ENCODE peak calls at places on chromosomes 13 and 19, in nine cellular contexts. C is HCT116, V is psoas muscle, J is heart right ventricle, K is upper lobe of right lung, D is ovary, T is adrenal gland, Y is left ventricle myocardium inferior, U is testis. S is an unnamed sample. For H3K4me1 and H3K9me3, the result is how much of the 10 kb centered on the place peaks cover.

GRCh38 chr19:49106648-49107135 is 7.5 kb upstream of the LIN7B start:
- DNase-seq in C (peak), V (peak), J (no peak), K (peak), D (peak), T (peak), Y (peak), U (peak), S (peak)

GRCh38 chr13:41809962-41810361 is 150.9 kb downstream of the VWA8 start:
- DNase-seq in C (no peak), V (no peak), J (no peak), K (no peak), D (no peak), T (no peak), Y (no peak), U (no peak), S (no peak)

GRCh38 chr13:100130092-100130491 is 41.2 kb downstream of the PCCA start:
- DNase-seq in C (no peak), V (no peak), J (peak), K (no peak), D (no peak), T (peak), Y (no peak), U (no peak), S (peak)

GRCh38 chr19:8306235-8307054 is 1.7 kb downstream of the CD320 start:
- DNase-seq in C (no peak), V (peak), J (peak), K (peak), D (peak), T (peak), Y (no peak), U (peak), S (no peak)

GRCh38 chr19:18204394-18205179 is 745 bp upstream of the RAB3A start:
- DNase-seq in C (no peak), V (peak), J (peak), K (no peak), D (peak), T (no peak), Y (no peak), U (no peak), S (no peak)

GRCh38 chr13:74131206-74131605 is 3.0 kb downstream of the KLF12 start:
- DNase-seq in C (no peak), V (no peak), J (peak), K (no peak), D (no peak), T (no peak), Y (no peak), U (peak), S (no peak)

GRCh38 chr19:55311397-55311796 is 13.7 kb downstream of the TMEM150B start:
- DNase-seq in C (no peak), V (no peak), J (no peak), K (no peak), D (no peak), T (no peak), Y (no peak), U (no peak), S (no peak)

GRCh38 chr13:109844396-109844795 is 58.0 kb upstream of the IRS2 start:
- DNase-seq in C (no peak), V (no peak), J (no peak), K (no peak), D (no peak), T (no peak), Y (no peak), U (peak), S (no peak)

GRCh38 chr19:34172661-34173144 is 399 bp downstream of the LSM14A start:
- DNase-seq in C (no peak), V (no peak), J (peak), K (no peak), D (no peak), T (peak), Y (peak), U (peak), S (no peak)

GRCh38 chr13:97892717-97893116 is 60.8 kb upstream of the IPO5 start:
- DNase-seq in C (no peak), V (no peak), J (no peak), K (no peak), D (no peak), T (no peak), Y (no peak), U (no peak), S (no peak)

GRCh38 chr13:45086484-45086883 is 33.8 kb upstream of the GTF2F2 start:
- DNase-seq in C (no peak), V (no peak), J (no peak), K (no peak), D (no peak), T (no peak), Y (no peak), U (no peak), S (no peak)

GRCh38 chr13:89375839-89376238 is 1704.7 kb downstream of the SLITRK5 start:
- DNase-seq in C (no peak), V (no peak), J (peak), K (no peak), D (no peak), T (no peak), Y (no peak), U (no peak), S (no peak)

GRCh38 chr19:1954547-1954946 is 13.6 kb downstream of the CSNK1G2 start:
- DNase-seq in C (no peak), V (no peak), J (no peak), K (no peak), D (no peak), T (no peak), Y (no peak), U (no peak), S (no peak)

GRCh38 chr13:34344761-34345600 is 527.0 kb downstream of the RFC3 start:
- DNase-seq in C (no peak), V (no peak), J (no peak), K (no peak), D (no peak), T (no peak), Y (no peak), U (no peak), S (no peak)

GRCh38 chr19:46186101-46186716 is 38.2 kb downstream of the IGFL2 start:
- DNase-seq in C (no peak), V (no peak), J (no peak), K (no peak), D (no peak), T (peak), Y (no peak), U (no peak), S (peak)

GRCh38 chr19:46955114-46955812 is 64.4 kb upstream of the NPAS1 start:
- DNase-seq in C (no peak), V (no peak), J (no peak), K (no peak), D (no peak), T (no peak), Y (no peak), U (peak), S (no peak)

GRCh38 chr13:47553329-47553977 is 447.6 kb downstream of the SUCLA2 start:
- DNase-seq in C (no peak), V (no peak), J (no peak), K (no peak), D (no peak), T (no peak), Y (no peak), U (no peak), S (no peak)

GRCh38 chr13:112153846-112154245 is 86.9 kb downstream of the SOX1 start:
- DNase-seq in C (no peak), V (no peak), J (no peak), K (peak), D (no peak), T (no peak), Y (no peak), U (no peak), S (no peak)

GRCh38 chr13:66634384-66634783 is 595.8 kb downstream of the PCDH9 start:
- DNase-seq in C (no peak), V (no peak), J (no peak), K (no peak), D (no peak), T (no peak), Y (no peak), U (no peak), S (no peak)

GRCh38 chr13:30870049-30870884 is 35.8 kb upstream of the MEDAG start:
- DNase-seq in C (peak), V (peak), J (peak), K (no peak), D (peak), T (peak), Y (peak), U (peak), S (peak)

GRCh38 chr19:13573268-13573667 is 67.0 kb upstream of the CACNA1A start:
- DNase-seq in C (no peak), V (no peak), J (no peak), K (no peak), D (no peak), T (no peak), Y (no peak), U (no peak), S (no peak)

GRCh38 chr19:34577531-34578101 is 96.1 kb downstream of the WTIP start:
- DNase-seq in C (no peak), V (no peak), J (no peak), K (no peak), D (no peak), T (no peak), Y (no peak), U (no peak), S (no peak)

GRCh38 chr19:38647966-38648788 is 728 bp downstream of the ACTN4 start:
- DNase-seq in C (no peak), V (no peak), J (no peak), K (no peak), D (no peak), T (no peak), Y (no peak), U (no peak), S (no peak)

GRCh38 chr13:110506859-110507566 is 54.5 kb downstream of the RAB20 start:
- DNase-seq in C (no peak), V (peak), J (peak), K (peak), D (peak), T (peak), Y (peak), U (peak), S (peak)

GRCh38 chr19:8158411-8159074 is 9.2 kb upstream of the FBN3 start:
- DNase-seq in C (peak), V (no peak), J (peak), K (no peak), D (peak), T (peak), Y (no peak), U (peak), S (no peak)

GRCh38 chr13:39604736-39605135 is 1.7 kb upstream of the LHFPL6 start:
- DNase-seq in C (no peak), V (no peak), J (no peak), K (no peak), D (no peak), T (no peak), Y (no peak), U (no peak), S (no peak)

GRCh38 chr19:29909545-29909944 is 32.5 kb upstream of the URI1 start:
- DNase-seq in C (no peak), V (no peak), J (no peak), K (no peak), D (no peak), T (no peak), Y (no peak), U (no peak), S (no peak)

GRCh38 chr13:45331981-45332830 is 8.8 kb downstream of the TPT1 start:
- DNase-seq in C (peak), V (no peak), J (no peak), K (no peak), D (no peak), T (peak), Y (no peak), U (no peak), S (no peak)

GRCh38 chr19:54155694-54156093 is 3.8 kb downstream of the LENG1 start:
- DNase-seq in C (no peak), V (no peak), J (no peak), K (no peak), D (peak), T (no peak), Y (no peak), U (no peak), S (no peak)
- H3K27ac ChIP-seq in C (no peak), V (no peak), J (no peak), K (no peak), D (no peak), T (peak), Y (no peak), U (no peak), S (no peak)

DNA sequence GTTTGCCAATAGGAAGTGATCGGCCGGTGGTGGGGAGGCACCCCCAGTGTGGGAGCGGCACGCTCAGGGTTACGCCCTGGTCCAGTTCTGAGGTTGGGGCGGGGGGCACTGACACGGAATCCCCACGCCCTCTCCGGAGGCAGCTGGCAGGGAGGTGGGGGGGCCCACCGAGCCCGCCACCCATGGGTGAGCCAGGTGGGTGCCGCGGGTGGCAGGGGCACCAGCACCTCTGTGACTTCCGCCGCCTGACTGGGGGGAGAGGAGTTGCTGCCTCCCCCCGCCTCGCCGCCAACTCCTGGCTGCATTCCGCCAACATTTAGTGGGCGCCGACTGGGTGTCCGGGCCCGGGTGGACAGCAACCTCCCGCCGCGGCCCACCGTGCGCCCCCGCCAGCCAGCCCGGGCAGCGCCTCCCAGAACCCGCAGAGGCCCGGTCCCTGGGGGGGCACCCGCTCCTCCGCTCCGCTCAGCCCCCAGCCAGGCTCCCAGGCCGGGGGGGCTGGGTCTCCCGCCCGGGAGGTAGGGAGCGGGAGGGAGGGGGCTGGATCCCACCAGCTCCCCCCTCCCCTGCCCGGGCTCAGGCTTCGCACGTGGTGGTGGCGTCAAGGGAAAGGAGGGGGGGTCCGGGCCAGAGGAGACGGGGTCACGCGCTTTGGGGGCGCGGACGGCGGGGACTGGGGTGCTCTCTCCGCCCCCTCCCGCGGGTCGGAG is 2.0 kb downstream of the ZBTB7A start:
- DNase-seq in C (no peak), V (peak), J (peak), K (peak), D (peak), T (peak), Y (peak), U (peak), S (peak)
- H3K4me1 ChIP-seq in C (half or more), V (under half), J (under half), K (half or more), D (under half), T (half or more), Y (half or more), U (half or more), S (under half)

DNA sequence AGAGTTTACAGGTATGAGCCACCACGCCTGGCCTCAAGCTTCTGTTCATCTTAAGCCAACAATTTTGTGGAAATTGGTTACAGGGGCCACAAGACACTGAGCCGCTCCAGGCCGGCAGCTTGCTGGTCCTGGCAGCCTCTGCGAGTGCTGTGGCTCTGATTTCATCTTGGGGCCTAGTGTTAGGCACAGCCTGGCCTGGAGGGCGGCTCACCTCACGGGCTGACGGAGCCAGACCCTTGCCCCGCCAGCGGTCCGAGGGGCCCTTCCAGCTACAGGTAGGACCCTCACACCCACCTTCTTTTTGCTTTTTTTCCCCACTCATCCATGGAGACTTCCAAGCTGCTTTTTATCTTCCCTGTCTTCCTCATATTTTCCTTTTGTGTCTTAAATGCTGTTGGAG is 8.6 kb downstream of the ZNF544 start:
- DNase-seq in C (no peak), V (no peak), J (no peak), K (no peak), D (no peak), T (no peak), Y (no peak), U (no peak), S (no peak)
- H3K9me3 ChIP-seq in C (under half), V (half or more), J (half or more), K (half or more), D (under half), T (under half), Y (half or more), U (under half), S (under half)

GRCh38 chr19:6239871-6240676 is 39.7 kb downstream of the MLLT1 start:
- DNase-seq in C (no peak), V (peak), J (no peak), K (peak), D (peak), T (no peak), Y (peak), U (no peak), S (no peak)

GRCh38 chr19:6239401-6239844 is 40.4 kb downstream of the MLLT1 start:
- DNase-seq in C (no peak), V (peak), J (no peak), K (peak), D (peak), T (peak), Y (peak), U (no peak), S (peak)

GRCh38 chr19:6241056-6241455 is 38.7 kb downstream of the MLLT1 start:
- DNase-seq in C (no peak), V (peak), J (no peak), K (peak), D (peak), T (no peak), Y (peak), U (no peak), S (no peak)

GRCh38 chr19:6242677-6243076 is 37.1 kb downstream of the MLLT1 start:
- DNase-seq in C (no peak), V (no peak), J (no peak), K (no peak), D (peak), T (no peak), Y (no peak), U (no peak), S (no peak)

GRCh38 chr19:6241680-6242079 is 38.1 kb downstream of the MLLT1 start:
- DNase-seq in C (no peak), V (peak), J (no peak), K (peak), D (peak), T (no peak), Y (peak), U (peak), S (peak)
- H3K27ac ChIP-seq in C (no peak), V (no peak), J (peak), K (no peak), D (no peak), T (no peak), Y (peak), U (no peak), S (no peak)

GRCh38 chr19:11379857-11380350 is 4.2 kb downstream of the EPOR start:
- DNase-seq in C (no peak), V (no peak), J (no peak), K (no peak), D (no peak), T (no peak), Y (no peak), U (no peak), S (no peak)
- H3K4me1 ChIP-seq in C (half or more), V (under half), J (under half), K (half or more), D (under half), T (half or more), Y (half or more), U (under half), S (under half)

GRCh38 chr19:57779220-57779845 is 9.9 kb downstream of the ZNF586 start:
- DNase-seq in C (no peak), V (no peak), J (no peak), K (no peak), D (no peak), T (no peak), Y (no peak), U (no peak), S (no peak)
- H3K9me3 ChIP-seq in C (under half), V (under half), J (under half), K (under half), D (under half), T (under half), Y (half or more), U (under half), S (under half)

S was measured in right cardiac atrium.